ENCODE peak calls at places on chromosome 1, in seven cellular contexts. S is midbrain, J is transverse colon, T is Kasumi-1, I is fibroblast of villous mesenchyme, C is pons, Z is A549. V is an unnamed sample.

GRCh38 chr1:66278260-66279046 is 255.5 kb upstream of the SGIP1 start:
- DNase-seq in S (peak), C (peak), T (no peak), J (no peak), I (no peak), Z (no peak), V (peak)

GRCh38 chr1:101025283-101025679 is 303 bp downstream of the DPH5 start:
- DNase-seq in C (no peak), J (peak), I (no peak), Z (no peak), S (no peak), T (no peak), V (no peak)

GRCh38 chr1:227197064-227197463 is 121.2 kb downstream of the CDC42BPA start:
- DNase-seq in S (no peak), J (no peak), Z (no peak), I (no peak), T (no peak), C (no peak), V (no peak)

GRCh38 chr1:155184835-155185782 is 11.5 kb downstream of the TRIM46 start:
- DNase-seq in I (no peak), T (no peak), J (peak), Z (no peak), C (no peak), S (no peak), V (no peak)

GRCh38 chr1:39952359-39953110 is 2.4 kb upstream of the MFSD2A start:
- DNase-seq in C (peak), I (no peak), S (peak), T (no peak), Z (no peak), J (no peak), V (peak)

GRCh38 chr1:201740086-201740541 is 88.8 kb upstream of the IPO9 start:
- DNase-seq in J (no peak), I (no peak), Z (no peak), T (peak), S (no peak), C (no peak), V (no peak)

GRCh38 chr1:116508984-116509980 is 61.5 kb downstream of the CD58 start:
- DNase-seq in Z (peak), S (no peak), C (no peak), I (peak), J (peak), T (peak), V (no peak)

GRCh38 chr1:93321720-93322119 is 24.0 kb upstream of the DR1 start:
- DNase-seq in J (no peak), Z (no peak), I (no peak), S (no peak), T (no peak), C (no peak), V (no peak)

GRCh38 chr1:203985044-203985443 is 87.9 kb upstream of the SOX13 start:
- DNase-seq in C (no peak), I (no peak), S (no peak), J (no peak), T (no peak), Z (no peak), V (no peak)

GRCh38 chr1:43140583-43140982 is 31.5 kb downstream of the EBNA1BP2 start:
- DNase-seq in C (no peak), T (no peak), I (no peak), Z (no peak), S (no peak), J (no peak), V (no peak)

GRCh38 chr1:48246727-48247126 is 24.2 kb downstream of the SLC5A9 start:
- DNase-seq in S (peak), J (peak), Z (no peak), T (peak), I (no peak), C (peak), V (peak)

GRCh38 chr1:53999920-54000319 is 18.1 kb downstream of the LDLRAD1 start:
- DNase-seq in T (no peak), C (no peak), J (no peak), S (no peak), Z (no peak), I (no peak), V (no peak)

GRCh38 chr1:93798301-93798700 is 80.7 kb downstream of the DNTTIP2 start:
- DNase-seq in J (no peak), S (no peak), C (no peak), I (peak), Z (no peak), T (no peak), V (no peak)

GRCh38 chr1:153432874-153433681 is 16.8 kb downstream of the S100A7A start:
- DNase-seq in S (no peak), T (no peak), J (no peak), Z (no peak), C (no peak), I (no peak), V (no peak)

GRCh38 chr1:2777428-2778219 is 23.9 kb downstream of the TTC34 start:
- DNase-seq in I (no peak), S (no peak), T (no peak), C (no peak), J (no peak), Z (no peak), V (no peak)

GRCh38 chr1:159900086-159900680 is at the start of gene CFAP45:
- DNase-seq in T (no peak), I (peak), C (no peak), S (no peak), Z (no peak), J (peak), V (no peak)

GRCh38 chr1:76826072-76826827 is 41.0 kb upstream of the ST6GALNAC5 start:
- DNase-seq in S (no peak), T (no peak), Z (no peak), C (no peak), J (no peak), I (peak), V (no peak)

GRCh38 chr1:74583365-74583764 is 71.0 kb upstream of the LRRC53 start:
- DNase-seq in I (no peak), J (no peak), T (no peak), Z (no peak), S (no peak), C (no peak), V (no peak)

GRCh38 chr1:31571340-31572295 is 4.7 kb upstream of the TINAGL1 start:
- DNase-seq in S (no peak), Z (no peak), I (no peak), J (no peak), T (no peak), C (no peak), V (no peak)